ENCODE peak calls at places on chromosomes 2 and 18, in four cellular contexts. V is tibial nerve, I is HFF-Myc, B is brain microvascular endothelial cell. T is an unnamed sample.

GRCh38 chr2:24855703-24856102 is 62.5 kb downstream of the CENPO start:
- DNase-seq in V (peak), I (peak), B (peak), T (no peak)

GRCh38 chr2:79437416-79438281 is 75.2 kb upstream of the CTNNA2 start:
- DNase-seq in V (no peak), I (no peak), B (no peak), T (no peak)

GRCh38 chr2:48345176-48345575 is 184.8 kb upstream of the STON1 start:
- DNase-seq in V (no peak), I (no peak), B (no peak), T (no peak)

GRCh38 chr2:95158441-95158840 is 1.2 kb downstream of the ZNF514 start:
- DNase-seq in V (no peak), I (no peak), B (no peak), T (no peak)

GRCh38 chr18:79749251-79750191 is 48.2 kb upstream of the KCNG2 start:
- DNase-seq in V (no peak), I (no peak), B (no peak), T (no peak)

GRCh38 chr2:50863856-50864255 is 168.1 kb downstream of the NRXN1 start:
- DNase-seq in V (no peak), I (no peak), B (no peak), T (no peak)

GRCh38 chr18:35618703-35619102 is 37.2 kb downstream of the GALNT1 start:
- DNase-seq in V (no peak), I (no peak), B (no peak), T (no peak)

GRCh38 chr2:151049746-151050145 is 211.9 kb downstream of the RBM43 start:
- DNase-seq in V (no peak), I (no peak), B (peak), T (no peak)

GRCh38 chr2:44548221-44549098 is 186.7 kb downstream of the CAMKMT start:
- DNase-seq in V (no peak), I (no peak), B (no peak), T (no peak)

GRCh38 chr2:105287692-105288091 is 41.8 kb downstream of the TGFBRAP1 start:
- DNase-seq in V (no peak), I (peak), B (peak), T (no peak)

GRCh38 chr18:34709104-34709503 is 994 bp upstream of the DTNA start:
- DNase-seq in V (no peak), I (no peak), B (peak), T (no peak)

GRCh38 chr2:221895366-221896121 is 323.4 kb upstream of the EPHA4 start:
- DNase-seq in V (no peak), I (no peak), B (no peak), T (no peak)

GRCh38 chr2:133894429-133894828 is 326.2 kb upstream of the NCKAP5 start:
- DNase-seq in V (no peak), I (no peak), B (no peak), T (no peak)

GRCh38 chr2:172296267-172297046 is 130.9 kb upstream of the ITGA6 start:
- DNase-seq in V (no peak), I (no peak), B (no peak), T (no peak)

GRCh38 chr2:37471994-37472393 is 127.6 kb downstream of the QPCT start:
- DNase-seq in V (no peak), I (no peak), B (peak), T (no peak)

GRCh38 chr2:77147154-77147553 is 375.0 kb downstream of the LRRTM4 start:
- DNase-seq in V (no peak), I (no peak), B (no peak), T (no peak)

GRCh38 chr2:109258905-109259540 is 130.0 kb downstream of the SH3RF3 start:
- DNase-seq in V (no peak), I (no peak), B (no peak), T (no peak)

GRCh38 chr2:88003074-88003755 is 13.1 kb downstream of the RNU2-63P start:
- DNase-seq in V (no peak), I (no peak), B (no peak), T (no peak)

GRCh38 chr18:26655010-26655613 is 106.8 kb upstream of the KCTD1 start:
- DNase-seq in V (no peak), I (no peak), B (no peak), T (no peak)

GRCh38 chr2:50491541-50492114 is 540.3 kb downstream of the NRXN1 start:
- DNase-seq in V (no peak), I (no peak), B (peak), T (no peak)

GRCh38 chr18:48875942-48876511 is 74.7 kb downstream of the SMAD7 start:
- DNase-seq in V (no peak), I (no peak), B (no peak), T (no peak)

GRCh38 chr2:60416221-60417008 is 137.0 kb downstream of the BCL11A start:
- DNase-seq in V (no peak), I (no peak), B (peak), T (no peak)

GRCh38 chr18:27413495-27414401 is 228.6 kb upstream of the CHST9 start:
- DNase-seq in V (peak), I (no peak), B (peak), T (no peak)

GRCh38 chr2:216021768-216022167 is 8.4 kb upstream of the MREG start:
- DNase-seq in V (no peak), I (no peak), B (no peak), T (no peak)

GRCh38 chr2:120546077-120546864 is 189.4 kb upstream of the GLI2 start:
- DNase-seq in V (peak), I (peak), B (peak), T (peak)

GRCh38 chr2:43484323-43484930 is 111.4 kb downstream of the THADA start:
- DNase-seq in V (no peak), I (peak), B (peak), T (no peak)

GRCh38 chr18:51540562-51540961 is 343.1 kb upstream of the MEX3C start:
- DNase-seq in V (no peak), I (no peak), B (no peak), T (no peak)

GRCh38 chr2:236671820-236672520 is 102.3 kb downstream of the ACKR3 start:
- DNase-seq in V (no peak), I (no peak), B (no peak), T (no peak)

GRCh38 chr2:103174711-103175110 is 412.9 kb downstream of the TMEM182 start:
- DNase-seq in V (no peak), I (no peak), B (no peak), T (no peak)

GRCh38 chr2:232587527-232587926 is 37.0 kb downstream of the EIF4E2 start:
- DNase-seq in V (no peak), I (no peak), B (no peak), T (no peak)

GRCh38 chr2:235779444-235779896 is 285.6 kb downstream of the AGAP1 start:
- DNase-seq in V (peak), I (peak), B (peak), T (peak)

GRCh38 chr2:152553518-152553917 is 163.7 kb downstream of the PRPF40A start:
- DNase-seq in V (no peak), I (no peak), B (no peak), T (no peak)

GRCh38 chr2:56571074-56571473 is 387.3 kb downstream of the CCDC85A start:
- DNase-seq in V (no peak), I (no peak), B (no peak), T (no peak)

DNA sequence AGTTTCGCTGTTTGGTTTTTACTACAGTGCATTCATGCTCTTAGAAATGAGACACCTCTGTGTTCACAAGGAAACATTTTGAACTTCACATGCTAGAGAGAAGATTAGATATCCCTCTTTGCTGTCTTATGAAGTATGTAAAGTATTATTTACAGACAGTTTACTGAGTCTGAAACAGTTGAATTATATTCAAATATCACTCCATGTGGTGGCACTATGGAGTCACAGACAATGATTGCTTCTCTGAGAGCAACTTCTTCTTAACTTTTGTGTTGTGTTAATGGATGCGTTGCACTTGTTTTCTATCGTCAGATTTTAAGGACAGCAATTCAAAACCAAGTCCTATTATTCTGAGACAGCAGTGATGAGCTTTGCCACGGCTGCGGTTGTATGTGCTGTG is 823.6 kb downstream of the GALR1 start:
- DNase-seq in V (no peak), I (no peak), B (no peak), T (no peak)
- TF ChIP-seq CTCF in V (peak), I (no peak), B (no peak), T (no peak)

GRCh38 chr2:71804251-71804650 is 343.4 kb downstream of the CYP26B1 start:
- DNase-seq in V (no peak), I (no peak), B (no peak), T (peak)
- TF ChIP-seq CTCF in V (no peak), I (no peak), B (peak), T (no peak)

GRCh38 chr2:170525566-170525900 is 189.6 kb upstream of the SP5 start:
- DNase-seq in V (peak), I (peak), B (peak), T (no peak)

GRCh38 chr2:170518911-170519310 is 196.2 kb upstream of the SP5 start:
- DNase-seq in V (no peak), I (no peak), B (no peak), T (no peak)

GRCh38 chr2:170521299-170521698 is 193.8 kb upstream of the SP5 start:
- DNase-seq in V (no peak), I (no peak), B (no peak), T (no peak)

GRCh38 chr2:170524828-170525565 is 190.1 kb upstream of the SP5 start:
- DNase-seq in V (no peak), I (no peak), B (peak), T (no peak)

GRCh38 chr2:170523506-170523905 is 191.6 kb upstream of the SP5 start:
- DNase-seq in V (no peak), I (no peak), B (no peak), T (no peak)
- TF ChIP-seq CTCF in V (no peak), I (no peak), B (peak), T (no peak)

GRCh38 chr2:207710814-207711740 is at the start of gene CCNYL1:
- DNase-seq in V (peak), I (peak), B (peak), T (peak)
- TF ChIP-seq CTCF in V (peak), I (no peak), B (peak), T (no peak)

GRCh38 chr2:205872716-205873115 is 190.4 kb downstream of the NRP2 start:
- DNase-seq in V (no peak), I (no peak), B (no peak), T (no peak)
- TF ChIP-seq CTCF in V (no peak), I (no peak), B (no peak), T (no peak)

DNA sequence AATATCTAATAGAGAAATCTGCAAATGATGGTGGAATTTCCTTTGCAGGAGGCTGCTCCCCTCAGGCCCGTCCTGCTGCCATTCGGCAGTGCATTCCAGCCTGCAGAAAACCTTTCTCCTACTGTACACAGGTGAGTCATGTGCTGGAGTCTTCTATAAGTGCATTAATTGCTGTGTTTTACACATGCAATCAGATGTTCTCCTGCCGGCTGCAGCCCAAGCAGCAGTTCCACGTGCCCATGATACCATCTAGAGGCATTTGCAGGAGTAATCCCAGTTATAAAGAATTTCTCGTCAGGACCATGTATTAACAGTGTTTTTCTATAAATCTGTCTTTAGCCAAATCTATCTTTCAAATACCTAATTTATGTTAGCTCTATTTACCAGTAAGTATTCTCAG is 304.7 kb upstream of the HNMT start:
- DNase-seq in V (no peak), I (no peak), B (peak), T (no peak)
- TF ChIP-seq CTCF in V (peak), I (peak), B (no peak), T (no peak)

GRCh38 chr2:234406085-234406484 is 90.8 kb downstream of the ARL4C start:
- DNase-seq in V (no peak), I (no peak), B (no peak), T (no peak)

GRCh38 chr2:234403751-234404150 is 93.1 kb downstream of the ARL4C start:
- DNase-seq in V (no peak), I (no peak), B (no peak), T (no peak)

GRCh38 chr2:234403074-234403473 is 93.8 kb downstream of the ARL4C start:
- DNase-seq in V (no peak), I (no peak), B (peak), T (no peak)

GRCh38 chr2:234404957-234405356 is 91.9 kb downstream of the ARL4C start:
- DNase-seq in V (no peak), I (no peak), B (no peak), T (no peak)

DNA sequence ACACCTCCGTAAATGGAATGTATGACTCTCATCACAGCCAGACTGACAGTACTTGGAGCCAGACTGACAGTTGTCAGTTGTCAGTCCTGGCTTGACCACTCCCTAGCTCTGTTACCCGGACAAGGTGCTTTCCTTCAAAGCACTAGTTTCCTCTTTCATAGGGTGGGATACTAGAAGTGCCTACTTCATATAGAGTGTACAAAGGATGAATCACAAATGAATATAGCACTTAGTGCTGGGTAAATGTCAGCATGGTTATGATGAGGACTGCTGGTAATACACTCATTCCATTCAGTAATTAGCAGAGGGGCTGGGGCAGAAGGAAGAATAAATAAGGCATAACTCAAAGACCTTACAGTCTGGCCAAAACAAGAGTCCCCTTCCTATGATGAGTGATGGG is 91.4 kb downstream of the ARL4C start:
- DNase-seq in V (no peak), I (no peak), B (no peak), T (no peak)
- TF ChIP-seq CTCF in V (no peak), I (no peak), B (no peak), T (no peak)

GRCh38 chr2:101307950-101308431 is 510 bp downstream of the RNF149 start:
- DNase-seq in V (no peak), I (no peak), B (no peak), T (peak)

GRCh38 chr2:101310591-101311389 is 2.3 kb upstream of the RNF149 start:
- DNase-seq in V (no peak), I (no peak), B (no peak), T (no peak)

GRCh38 chr2:101309211-101309700 is 755 bp upstream of the RNF149 start:
- DNase-seq in V (no peak), I (no peak), B (no peak), T (no peak)

GRCh38 chr2:101307503-101307902 is 998 bp downstream of the RNF149 start:
- DNase-seq in V (no peak), I (no peak), B (no peak), T (no peak)

DNA sequence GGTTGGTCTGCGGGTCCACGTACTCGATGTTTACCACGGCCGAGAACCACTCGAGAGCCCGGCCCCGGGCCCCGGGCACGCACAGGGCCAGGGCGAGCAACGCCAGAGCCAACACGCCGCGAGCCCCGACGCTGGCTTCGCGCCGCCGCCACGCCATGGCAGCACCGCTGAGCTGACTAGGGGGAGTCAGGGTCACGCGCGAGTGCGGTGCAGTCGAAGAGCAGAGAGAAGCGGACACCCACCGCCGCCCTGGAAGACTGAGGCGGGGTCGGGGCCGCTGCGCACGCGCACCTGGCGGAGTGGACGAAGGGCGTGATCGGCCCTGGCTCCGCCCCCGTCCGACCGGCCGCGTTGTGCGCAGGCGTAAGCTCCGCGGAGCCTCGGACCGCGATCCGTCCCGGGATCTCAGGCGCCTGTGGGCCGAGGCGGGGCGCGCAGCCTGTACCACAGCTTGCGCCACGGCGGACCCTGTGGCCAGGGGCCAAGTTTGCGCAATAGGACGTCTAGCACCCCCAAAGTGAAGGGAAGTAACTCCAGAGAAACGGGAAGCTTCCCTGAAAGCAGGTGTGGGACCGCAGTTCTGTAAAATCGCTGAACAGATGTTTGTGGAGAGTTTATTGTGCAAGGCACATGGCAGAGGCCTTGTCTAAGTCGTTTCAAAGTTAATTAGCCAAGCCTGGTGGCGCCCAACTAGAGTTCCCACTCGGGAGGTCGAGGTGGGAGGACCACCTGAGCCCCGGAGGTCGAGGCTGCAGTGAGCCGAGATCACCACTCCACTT is at the start of gene RNF149:
- DNase-seq in V (peak), I (no peak), B (peak), T (peak)
- TF ChIP-seq CTCF in V (no peak), I (no peak), B (no peak), T (no peak)

DNA sequence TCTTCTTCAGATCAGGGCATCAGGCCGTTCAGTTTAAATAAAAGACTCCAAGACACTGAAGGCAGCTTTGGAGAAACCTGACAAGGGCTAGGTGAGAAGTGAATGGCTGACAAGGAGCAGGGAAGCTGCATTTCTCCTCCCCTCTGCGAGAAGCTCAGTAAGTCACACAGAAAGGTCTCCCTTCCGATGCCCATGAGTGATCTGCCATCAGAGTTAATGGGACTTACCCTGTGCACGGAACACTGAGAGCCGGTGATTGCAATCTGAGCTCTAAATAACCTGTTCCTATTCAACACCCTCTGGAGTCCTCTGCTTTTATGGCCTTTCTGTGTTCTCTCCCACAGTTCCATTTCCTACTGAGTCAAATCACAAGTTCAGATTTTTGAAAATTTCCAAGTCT is 322.1 kb upstream of the MYT1L start:
- DNase-seq in V (no peak), I (no peak), B (no peak), T (no peak)
- TF ChIP-seq CTCF in V (no peak), I (no peak), B (no peak), T (no peak)